ENCODE peak calls at places on chromosome 6, in nine cellular contexts. P, G, R, U, Y, E, S, H and M are unnamed samples.

GRCh38 chr6:76861403-76861802 is 601.9 kb downstream of the HTR1B start:
- DNase-seq in Y (peak; percentile 41), S (peak; percentile 16), R (no peak), P (no peak), G (no peak), H (no peak), U (peak; percentile 7), E (no peak), M (no peak)

GRCh38 chr6:116330511-116330910 is 40.2 kb upstream of the DSE start:
- DNase-seq in U (no peak), Y (no peak), P (no peak), S (no peak), G (no peak), R (no peak), H (no peak), E (no peak), M (no peak)

GRCh38 chr6:16057411-16057810 is 71.5 kb upstream of the MYLIP start:
- DNase-seq in H (no peak), G (no peak), Y (no peak), S (no peak), U (no peak), R (no peak), P (no peak), E (no peak), M (no peak)

GRCh38 chr6:73523434-73524123 is 2.7 kb upstream of the EEF1A1 start:
- DNase-seq in R (peak; percentile 49), U (peak; percentile 76), Y (peak; percentile 75), E (peak; percentile 82), G (no peak), P (peak; percentile 81), H (peak; percentile 82), S (peak; percentile 86), M (peak; percentile 59)

GRCh38 chr6:16985484-16986284 is 116.2 kb upstream of the STMND1 start:
- DNase-seq in S (no peak), Y (no peak), U (no peak), P (no peak), E (no peak), G (no peak), H (peak; percentile 70), R (no peak), M (peak; percentile 39)

GRCh38 chr6:43983632-43984031 is 143.6 kb downstream of the MRPL14 start:
- DNase-seq in S (no peak), R (no peak), H (peak; percentile 18), P (no peak), G (no peak), Y (no peak), E (no peak), U (no peak), M (no peak)

GRCh38 chr6:53499094-53499493 is 45.8 kb downstream of the GCLC start:
- DNase-seq in Y (no peak), R (no peak), E (no peak), G (no peak), H (no peak), P (no peak), S (no peak), U (no peak), M (no peak)

GRCh38 chr6:108160009-108160408 is 5.8 kb upstream of the NR2E1 start:
- DNase-seq in U (no peak), S (no peak), H (no peak), E (no peak), R (no peak), P (no peak), Y (no peak), G (no peak), M (no peak)

GRCh38 chr6:106808758-106809157 is 165.8 kb downstream of the CD24 start:
- DNase-seq in R (no peak), H (no peak), E (no peak), G (no peak), P (no peak), Y (no peak), S (no peak), U (no peak), M (no peak)

GRCh38 chr6:154302111-154302752 is 54.4 kb downstream of the IPCEF1 start:
- DNase-seq in P (no peak), E (peak; percentile 26), H (no peak), R (no peak), U (no peak), S (peak; percentile 38), G (no peak), Y (no peak), M (no peak)

GRCh38 chr6:116557863-116558262 is 4.3 kb downstream of the CALHM4 start:
- DNase-seq in Y (no peak), S (peak; percentile 14), G (peak; percentile 43), E (no peak), H (no peak), R (peak; percentile 34), U (peak; percentile 66), P (no peak), M (no peak)

GRCh38 chr6:89436226-89436625 is 3.3 kb downstream of the ANKRD6 start:
- DNase-seq in R (no peak), G (no peak), P (no peak), S (no peak), U (no peak), E (no peak), H (no peak), Y (no peak), M (no peak)

GRCh38 chr6:89434954-89435353 is 2.0 kb downstream of the ANKRD6 start:
- DNase-seq in H (no peak), S (no peak), Y (no peak), E (no peak), P (no peak), G (no peak), R (no peak), U (no peak), M (no peak)

GRCh38 chr6:89433637-89434499 is 916 bp downstream of the ANKRD6 start:
- DNase-seq in G (no peak), H (no peak), Y (peak; percentile 29), P (peak; percentile 65), U (no peak), S (peak; percentile 38), R (peak; percentile 34), E (peak; percentile 20), M (peak; percentile 23)

GRCh38 chr6:89430563-89430962 is 2.4 kb upstream of the ANKRD6 start:
- DNase-seq in G (no peak), S (peak; percentile 48), H (no peak), Y (no peak), R (no peak), P (no peak), E (no peak), U (no peak), M (no peak)

GRCh38 chr6:89432875-89433636 is at the start of gene ANKRD6:
- DNase-seq in R (peak; percentile 67), Y (peak; percentile 89), U (peak; percentile 28), P (peak; percentile 79), E (peak; percentile 84), S (peak; percentile 80), G (peak; percentile 46), H (peak; percentile 83), M (peak; percentile 65)
- H3K27ac ChIP-seq in R (peak within 1 kb of the TSS; percentile 69), Y (no peak within 1 kb of the TSS), U (peak within 1 kb of the TSS; percentile 51), P (peak within 1 kb of the TSS; percentile 3), E (peak within 1 kb of the TSS; percentile 17), S (peak within 1 kb of the TSS; percentile 38), G (peak within 1 kb of the TSS; percentile 88), H (no peak within 1 kb of the TSS), M (peak within 1 kb of the TSS; percentile 76)

DNA sequence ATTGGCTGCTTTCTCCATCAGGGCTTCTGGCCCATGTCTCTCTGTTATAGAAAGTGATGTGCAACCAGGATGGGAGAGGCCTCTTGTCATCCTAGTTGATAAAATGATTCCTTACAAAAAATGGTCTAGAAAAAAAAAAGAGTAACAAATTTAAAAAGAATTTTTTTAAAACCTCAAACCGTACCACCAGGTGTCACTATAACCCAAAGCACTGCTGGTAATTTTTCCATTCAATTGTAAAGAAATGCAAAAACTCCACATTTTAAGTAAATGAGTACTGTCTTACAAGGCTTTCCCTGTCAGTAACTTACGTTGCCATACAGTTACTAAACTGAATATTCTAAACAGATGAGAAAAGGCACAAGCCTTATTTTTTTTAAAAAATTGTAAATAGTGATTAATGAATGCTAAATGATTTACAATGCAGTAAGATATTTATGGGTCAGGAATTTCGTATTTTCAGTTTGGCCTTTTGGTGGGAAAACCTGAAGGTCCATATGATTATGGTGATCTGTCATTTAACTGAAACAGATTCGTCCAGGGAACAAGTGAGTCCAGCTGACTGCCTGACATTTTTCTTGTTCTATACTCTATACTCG is 95.4 kb downstream of the OGFRL1 start:
- DNase-seq in E (no peak), S (no peak), U (peak; percentile 22), P (no peak), H (no peak), Y (no peak), G (no peak), R (no peak), M (no peak)
- TF ChIP-seq POLR2A in E (no peak), S (no peak), U (no peak), P (no peak), H (no peak), Y (no peak), G (no peak), R (no peak), M (no peak)

DNA sequence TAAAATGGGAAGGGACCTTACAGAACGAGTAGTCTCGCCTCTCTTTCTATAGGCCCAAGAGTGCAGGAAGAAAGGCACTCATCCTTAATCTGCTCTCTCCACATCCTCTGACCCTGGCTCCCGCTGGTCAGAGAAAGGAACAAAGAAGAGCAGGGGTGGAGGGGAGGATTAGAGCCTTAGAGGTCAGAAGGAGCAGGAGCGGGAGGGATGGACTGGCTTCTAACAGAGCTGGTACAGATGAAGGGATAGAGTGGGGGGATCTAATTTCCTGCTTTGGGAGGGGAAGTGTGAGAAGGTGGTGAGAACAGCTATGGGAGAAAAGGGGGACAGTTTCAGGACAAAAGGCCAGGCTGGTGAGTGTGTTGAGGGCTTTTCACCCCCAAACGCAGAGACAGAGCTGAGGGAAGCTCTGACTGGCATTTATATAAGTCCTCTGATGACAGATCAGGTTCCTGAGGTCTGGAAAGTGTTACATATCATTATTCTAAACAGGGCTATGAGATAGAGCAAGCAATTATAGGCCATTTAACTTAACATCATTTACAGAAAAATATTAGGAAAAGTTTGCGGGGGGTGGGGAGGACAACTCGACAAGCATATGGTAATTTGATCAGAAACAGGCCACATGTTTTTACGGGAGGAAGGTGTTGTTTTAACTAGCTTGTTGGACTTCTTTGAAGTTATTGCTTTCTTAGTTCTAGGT is 111.1 kb downstream of the FOXC1 start:
- DNase-seq in E (no peak), S (no peak), H (peak; percentile 17), G (no peak), U (no peak), Y (no peak), R (no peak), P (no peak), M (no peak)
- H3K27ac ChIP-seq in E (no peak overlapping the region), S (no peak overlapping the region), H (no peak overlapping the region), G (no peak overlapping the region), U (no peak overlapping the region), Y (no peak overlapping the region), R (no peak overlapping the region), P (no peak overlapping the region), M (no peak overlapping the region)

DNA sequence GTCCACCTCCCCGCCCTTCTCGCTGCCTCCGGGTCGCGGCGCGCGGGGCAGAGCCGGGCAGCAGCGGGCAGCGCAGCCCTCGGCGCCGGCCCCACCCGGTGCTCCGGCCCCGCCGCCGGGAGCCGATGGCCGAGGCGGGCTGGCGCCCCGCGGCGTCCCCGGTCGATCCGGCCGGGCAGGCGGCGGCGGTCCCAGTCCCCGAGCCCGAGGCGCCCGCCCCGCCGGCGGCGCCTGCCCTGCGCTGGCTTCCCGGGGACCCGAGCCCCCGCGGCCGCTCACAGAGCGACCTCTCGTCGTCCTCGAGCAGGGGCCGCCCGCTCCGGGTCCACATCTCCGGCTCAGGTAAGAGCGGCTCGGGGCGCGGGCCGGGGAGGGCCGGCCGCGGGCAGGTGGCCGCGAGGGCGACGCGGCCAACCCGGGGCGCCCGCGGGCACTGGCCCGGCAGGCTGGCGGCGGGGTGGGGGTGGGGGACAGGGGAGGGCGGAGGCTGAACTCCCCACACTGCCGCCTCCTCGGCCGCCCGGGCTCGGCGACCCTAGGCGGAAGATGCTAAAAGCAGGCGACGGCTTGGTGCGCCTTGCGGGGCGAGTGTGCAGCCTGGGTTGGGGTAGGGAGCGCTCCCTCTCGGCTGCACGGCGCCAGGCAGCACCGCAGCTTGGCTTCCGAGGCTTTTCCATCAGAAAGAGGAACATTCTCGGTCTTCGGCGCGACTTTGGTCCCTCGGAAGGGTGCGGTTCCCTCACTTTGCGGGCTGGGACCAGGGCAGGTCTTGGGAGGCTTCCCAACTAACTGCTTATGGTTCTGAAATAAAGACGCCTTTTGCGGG is 25.6 kb upstream of the FUCA2 start:
- DNase-seq in E (peak; percentile 81), R (no peak), Y (peak; percentile 68), H (peak; percentile 79), U (peak; percentile 41), P (no peak), G (peak; percentile 14), S (peak; percentile 68), M (peak; percentile 23)
- TF ChIP-seq POLR2A in E (peak; percentile 50), R (no peak), Y (no peak), H (no peak), U (no peak), P (no peak), G (no peak), S (no peak), M (no peak)